ENCODE peak calls at places on chromosomes 16 and 17, in seven cellular contexts. Y is neuronal stem cell, P is trophoblast cell, J is mesenchymal stem cell, U is mesendoderm, B is IMR-90, G is H1. V is an unnamed sample.

GRCh38 chr17:322006-322780 is 30.4 kb downstream of the RPH3AL start:
- DNase-seq in Y (no peak), P (no peak), J (no peak), U (no peak), B (no peak), G (no peak), V (peak; percentile 35)

GRCh38 chr17:56260421-56260820 is 107.1 kb downstream of the ANKFN1 start:
- DNase-seq in Y (no peak), P (no peak), J (no peak), U (no peak), B (no peak), G (no peak), V (no peak)

GRCh38 chr17:7204828-7205461 is 14.7 kb downstream of the DLG4 start:
- DNase-seq in Y (peak; percentile 96), P (peak; percentile 53), J (peak; percentile 93), U (peak; percentile 98), B (peak; percentile 85), G (peak; percentile 89), V (peak; percentile 99)

GRCh38 chr16:86363836-86364618 is 146.3 kb upstream of the FOXF1 start:
- DNase-seq in Y (no peak), P (no peak), J (peak; percentile 70), U (no peak), B (no peak), G (no peak), V (no peak)

GRCh38 chr16:51540259-51540658 is 389.2 kb upstream of the SALL1 start:
- DNase-seq in Y (no peak), P (no peak), J (peak; percentile 59), U (no peak), B (peak; percentile 29), G (no peak), V (no peak)

GRCh38 chr16:78478267-78478821 is 378.9 kb downstream of the WWOX start:
- DNase-seq in Y (no peak), P (no peak), J (peak; percentile 16), U (peak; percentile 63), B (no peak), G (peak; percentile 10), V (peak; percentile 69)

GRCh38 chr17:3594056-3594810 is 15.0 kb downstream of the TRPV1 start:
- DNase-seq in Y (no peak), P (no peak), J (peak; percentile 13), U (peak; percentile 18), B (peak; percentile 84), G (no peak), V (no peak)

GRCh38 chr17:5832886-5833285 is 237.3 kb upstream of the WSCD1 start:
- DNase-seq in Y (peak; percentile 15), P (peak; percentile 38), J (peak; percentile 84), U (peak; percentile 97), B (peak; percentile 83), G (no peak), V (peak; percentile 29)

GRCh38 chr17:8887834-8888703 is 20.6 kb upstream of the PIK3R6 start:
- DNase-seq in Y (peak; percentile 52), P (peak; percentile 69), J (peak; percentile 14), U (peak; percentile 92), B (no peak), G (no peak), V (peak; percentile 97)

GRCh38 chr17:57859601-57860413 is 10.0 kb upstream of the MRPS23 start:
- DNase-seq in Y (no peak), P (no peak), J (no peak), U (no peak), B (no peak), G (no peak), V (no peak)

GRCh38 chr17:27808629-27809028 is 8.3 kb upstream of the NOS2 start:
- DNase-seq in Y (no peak), P (no peak), J (no peak), U (no peak), B (no peak), G (no peak), V (peak; percentile 52)

GRCh38 chr17:48628641-48629410 is 2.7 kb upstream of the HOXB9 start:
- DNase-seq in Y (no peak), P (no peak), J (no peak), U (peak; percentile 1), B (no peak), G (no peak), V (peak; percentile 20)

GRCh38 chr16:74261068-74261467 is 35.5 kb upstream of the PSMD7 start:
- DNase-seq in Y (no peak), P (no peak), J (no peak), U (no peak), B (no peak), G (no peak), V (no peak)

GRCh38 chr16:5505093-5505887 is 407.7 kb upstream of the EEF2KMT start:
- DNase-seq in Y (no peak), P (no peak), J (no peak), U (no peak), B (no peak), G (no peak), V (no peak)

GRCh38 chr16:30958164-30959083 is 870 bp downstream of the SETD1A start:
- DNase-seq in Y (peak; percentile 48), P (peak; percentile 40), J (peak; percentile 70), U (peak; percentile 63), B (peak; percentile 43), G (no peak), V (peak; percentile 68)

DNA sequence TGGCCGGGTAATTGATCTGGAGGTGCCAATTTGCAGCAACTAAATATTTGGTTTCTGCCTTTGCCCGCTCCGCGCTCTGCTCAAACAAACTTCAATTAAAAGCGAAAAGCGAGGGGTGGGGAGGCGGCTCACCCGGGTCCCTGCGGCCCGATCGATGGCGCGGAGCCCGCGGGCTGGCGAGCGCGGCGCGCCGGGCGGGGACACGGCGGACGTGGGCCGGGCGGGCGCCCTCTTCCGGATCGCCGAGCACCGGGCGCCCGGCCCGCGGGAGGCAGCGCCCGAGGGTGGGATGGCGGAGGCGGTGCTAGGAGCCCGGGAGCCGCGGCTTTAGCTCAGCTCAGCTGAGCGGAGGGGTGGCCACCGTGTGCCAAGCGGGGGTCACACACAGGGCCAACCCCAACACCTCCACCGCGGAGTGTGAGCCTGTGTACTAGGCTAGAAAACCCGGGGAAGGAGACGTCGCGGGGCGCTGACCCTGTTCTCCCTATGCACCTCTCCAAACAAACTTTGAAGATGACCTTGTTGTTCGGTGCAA is 32.2 kb downstream of the DCAKD start:
- DNase-seq in Y (no peak), P (peak; percentile 67), J (peak; percentile 53), U (no peak), B (peak; percentile 34), G (no peak), V (no peak)
- H2BK5ac ChIP-seq in Y (no peak overlapping the region), P (no peak overlapping the region), J (no peak overlapping the region), U (no peak overlapping the region), B (no peak overlapping the region), G (no peak overlapping the region), V (no peak overlapping the region)

DNA sequence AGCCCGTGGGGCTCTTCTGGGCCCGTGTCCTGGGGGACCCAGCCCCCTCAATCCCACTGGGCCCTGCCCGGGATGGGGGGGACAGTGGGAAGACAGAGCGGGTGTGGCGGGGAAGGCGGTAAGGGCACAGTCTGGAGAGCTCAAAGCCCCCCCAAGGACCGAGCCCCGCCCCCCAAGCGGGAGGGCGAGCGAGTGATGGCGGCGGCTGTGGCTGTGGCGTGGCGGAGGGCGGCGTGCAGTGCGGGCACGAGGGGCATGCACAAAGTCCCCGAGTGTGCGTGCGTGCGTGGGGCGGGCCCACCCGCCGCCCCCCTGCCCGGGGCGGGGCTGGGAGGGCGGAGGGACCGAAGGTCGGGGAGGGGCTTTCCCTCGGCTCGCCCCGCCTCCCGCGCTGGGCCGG is 3.6 kb upstream of the WDR24 start:
- DNase-seq in Y (no peak), P (no peak), J (no peak), U (no peak), B (no peak), G (no peak), V (no peak)
- H2BK5ac ChIP-seq in Y (peak overlapping the region; percentile 3), P (no peak overlapping the region), J (no peak overlapping the region), U (no peak overlapping the region), B (no peak overlapping the region), G (no peak overlapping the region), V (no peak overlapping the region)

DNA sequence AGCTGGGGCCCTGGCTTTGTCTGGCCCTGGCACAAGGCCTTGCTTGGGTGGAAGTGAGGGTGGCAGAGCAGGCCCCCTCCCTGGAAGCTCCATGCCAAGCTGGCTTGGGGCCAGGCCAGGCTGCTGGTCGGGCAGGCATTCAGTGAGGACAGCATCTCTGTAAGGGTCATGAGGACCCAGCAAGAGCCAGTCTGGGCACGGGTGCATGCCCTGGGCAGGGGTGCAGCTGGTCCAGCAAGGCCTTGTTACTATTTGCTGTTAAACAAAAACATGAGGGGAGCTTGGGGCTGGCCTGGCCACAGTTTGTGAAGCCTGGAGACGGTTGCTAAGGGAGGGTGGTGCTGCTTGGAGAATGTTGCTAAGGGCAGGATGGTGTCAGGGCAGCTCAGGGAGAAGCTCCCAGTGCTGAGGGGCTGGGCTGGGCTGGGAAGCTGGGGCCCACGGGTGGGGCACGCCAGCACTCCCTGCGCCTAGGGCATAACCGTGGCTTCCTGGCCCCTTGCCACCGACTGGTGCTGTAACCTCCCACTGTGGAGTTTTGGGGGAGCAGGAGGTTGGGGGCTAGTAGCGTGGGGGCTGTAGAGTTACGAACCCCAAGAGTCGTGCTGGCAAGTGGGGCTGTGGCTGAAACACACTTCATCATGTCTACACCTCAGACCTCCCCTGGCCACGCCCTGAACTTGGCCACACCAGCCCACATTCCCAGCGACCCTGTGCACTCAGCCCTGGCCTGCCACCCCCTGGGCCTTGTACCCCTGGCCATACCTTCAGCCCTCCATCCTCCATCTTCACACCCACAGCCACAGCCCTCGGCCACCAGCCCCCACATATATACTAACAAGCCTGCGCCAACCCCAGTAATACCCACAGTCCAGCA is 1.6 kb downstream of the TPPP3 start:
- DNase-seq in Y (no peak), P (no peak), J (peak; percentile 18), U (peak; percentile 33), B (no peak), G (no peak), V (no peak)
- H2BK5ac ChIP-seq in Y (peak overlapping the region; percentile 77), P (no peak overlapping the region), J (no peak overlapping the region), U (no peak overlapping the region), B (no peak overlapping the region), G (no peak overlapping the region), V (no peak overlapping the region)

GRCh38 chr17:81048827-81049371 is 13.9 kb downstream of the BAIAP2 start:
- DNase-seq in Y (no peak), P (no peak), J (peak; percentile 18), U (no peak), B (no peak), G (no peak), V (no peak)

GRCh38 chr17:81050645-81051625 is 16.0 kb downstream of the BAIAP2 start:
- DNase-seq in Y (no peak), P (peak; percentile 28), J (peak; percentile 80), U (no peak), B (no peak), G (no peak), V (no peak)

GRCh38 chr17:81046770-81047359 is 11.9 kb downstream of the BAIAP2 start:
- DNase-seq in Y (no peak), P (peak; percentile 22), J (peak; percentile 24), U (no peak), B (no peak), G (no peak), V (no peak)

GRCh38 chr17:81049973-81050551 is 15.1 kb downstream of the BAIAP2 start:
- DNase-seq in Y (no peak), P (peak; percentile 95), J (peak; percentile 72), U (peak; percentile 84), B (no peak), G (no peak), V (peak; percentile 48)

DNA sequence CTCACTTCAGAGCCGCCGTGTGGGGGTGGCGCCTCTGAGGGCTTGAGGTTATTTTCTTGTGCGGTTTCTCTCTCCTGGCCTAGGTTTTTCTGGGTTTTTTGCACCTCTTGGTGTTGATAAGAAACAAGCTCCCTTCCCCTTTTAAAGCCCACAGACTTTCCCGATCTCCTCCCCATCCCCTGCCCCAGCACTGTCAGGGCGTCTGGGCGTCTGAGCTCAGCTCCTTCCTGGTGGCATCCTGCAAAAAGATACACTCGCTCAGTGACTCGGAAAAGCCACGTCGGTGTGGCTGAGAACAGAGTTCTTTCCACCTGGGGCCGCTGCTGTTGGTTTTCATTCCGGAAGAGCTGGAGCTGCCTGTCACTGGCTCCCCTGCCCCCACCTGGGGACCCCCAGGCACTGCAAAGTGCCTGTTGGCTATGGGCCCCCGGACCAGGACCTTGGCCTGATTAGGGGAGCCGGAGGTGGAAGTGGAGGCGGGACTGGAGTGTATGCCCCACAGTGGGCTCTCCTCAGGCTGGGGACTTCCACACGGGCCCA is 14.5 kb downstream of the BAIAP2 start:
- DNase-seq in Y (no peak), P (peak; percentile 20), J (peak; percentile 21), U (no peak), B (no peak), G (no peak), V (no peak)
- H2BK5ac ChIP-seq in Y (no peak overlapping the region), P (no peak overlapping the region), J (peak overlapping the region; percentile 91), U (no peak overlapping the region), B (no peak overlapping the region), G (no peak overlapping the region), V (no peak overlapping the region)